ENCODE peak calls at places on chromosomes 11 and 22, in six cellular contexts. I, N, L, K, E and V are unnamed samples.

GRCh38 chr22:42814215-42814614 is 42.9 kb downstream of the ARFGAP3 start:
- DNase-seq in I (no peak), N (peak; percentile 16), L (no peak), K (no peak), E (no peak), V (no peak)

GRCh38 chr11:10540546-10540914 is 457 bp downstream of the RNF141 start:
- DNase-seq in I (peak; percentile 63), N (peak; percentile 50), L (peak; percentile 62), K (no peak), E (no peak), V (no peak)

GRCh38 chr11:121024989-121025388 is 1.1 kb downstream of the TBCEL start:
- DNase-seq in I (peak; percentile 7), N (peak; percentile 36), L (no peak), K (no peak), E (no peak), V (no peak)

GRCh38 chr22:20243545-20244249 is 24.4 kb downstream of the RTN4R start:
- DNase-seq in I (peak; percentile 73), N (peak; percentile 86), L (peak; percentile 35), K (no peak), E (peak; percentile 77), V (no peak)

GRCh38 chr22:46293591-46294260 is 2.9 kb upstream of the GTSE1 start:
- DNase-seq in I (no peak), N (peak; percentile 76), L (no peak), K (peak; percentile 80), E (peak; percentile 35), V (peak; percentile 68)

GRCh38 chr11:9144828-9145227 is 53.4 kb upstream of the SCUBE2 start:
- DNase-seq in I (no peak), N (peak; percentile 52), L (no peak), K (no peak), E (no peak), V (no peak)

GRCh38 chr11:75264971-75265370 is 24.4 kb downstream of the TPBGL start:
- DNase-seq in I (no peak), N (no peak), L (no peak), K (peak; percentile 58), E (no peak), V (peak; percentile 45)

GRCh38 chr11:79438631-79439429 is 2.0 kb downstream of the TENM4 start:
- DNase-seq in I (no peak), N (peak; percentile 39), L (no peak), K (peak; percentile 71), E (no peak), V (no peak)

GRCh38 chr22:44541671-44542319 is 43.8 kb upstream of the RTL6 start:
- DNase-seq in I (no peak), N (no peak), L (no peak), K (peak; percentile 50), E (no peak), V (no peak)

GRCh38 chr11:64251986-64252837 is 882 bp downstream of the PLCB3 start:
- DNase-seq in I (peak; percentile 80), N (no peak), L (peak; percentile 78), K (peak; percentile 86), E (no peak), V (no peak)
- TF ChIP-seq CTCF in I (peak; percentile 34), N (peak; percentile 39), L (no peak), K (peak; percentile 10), E (no peak), V (peak; percentile 27)

GRCh38 chr11:36055356-36055755 is 111.5 kb downstream of the LDLRAD3 start:
- DNase-seq in I (no peak), N (no peak), L (no peak), K (no peak), E (no peak), V (no peak)

GRCh38 chr11:36053901-36054300 is 110.0 kb downstream of the LDLRAD3 start:
- DNase-seq in I (no peak), N (no peak), L (no peak), K (no peak), E (no peak), V (no peak)

GRCh38 chr11:36054628-36055027 is 110.8 kb downstream of the LDLRAD3 start:
- DNase-seq in I (no peak), N (no peak), L (no peak), K (no peak), E (no peak), V (no peak)

GRCh38 chr11:36057372-36058045 is 113.6 kb downstream of the LDLRAD3 start:
- DNase-seq in I (no peak), N (peak; percentile 76), L (no peak), K (no peak), E (no peak), V (no peak)

DNA sequence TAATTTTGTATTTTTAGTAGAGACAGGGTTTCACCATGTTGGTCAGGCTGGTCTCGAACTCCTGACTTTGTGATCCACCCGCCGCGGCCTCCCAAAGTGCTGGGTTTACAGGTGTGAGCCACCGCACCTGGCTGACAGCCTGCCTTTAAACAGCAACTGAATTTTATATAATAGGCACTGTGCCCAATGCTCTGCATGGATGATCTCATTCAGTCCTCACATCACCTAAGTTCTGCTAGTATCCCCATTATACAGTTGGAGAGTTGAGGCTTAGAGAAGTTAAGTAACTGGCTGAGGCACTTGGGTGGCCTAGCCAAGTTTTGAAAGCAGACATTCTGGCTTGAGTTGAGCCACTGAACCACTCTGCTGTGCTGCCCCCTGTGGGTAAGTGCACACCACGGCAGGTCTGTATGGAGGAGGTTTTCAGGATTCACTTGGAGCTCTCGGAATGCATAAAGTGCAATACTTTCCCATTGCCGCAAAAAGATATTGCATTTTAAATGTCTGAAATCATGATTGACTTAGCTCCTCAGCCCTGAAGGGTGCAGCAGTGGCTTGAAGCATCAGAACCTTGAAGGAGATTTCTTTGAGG is 112.4 kb downstream of the LDLRAD3 start:
- DNase-seq in I (peak; percentile 65), N (peak; percentile 65), L (no peak), K (no peak), E (peak; percentile 18), V (no peak)
- TF ChIP-seq CTCF in I (peak; percentile 62), N (peak; percentile 82), L (no peak), K (no peak), E (peak; percentile 33), V (peak; percentile 45)

DNA sequence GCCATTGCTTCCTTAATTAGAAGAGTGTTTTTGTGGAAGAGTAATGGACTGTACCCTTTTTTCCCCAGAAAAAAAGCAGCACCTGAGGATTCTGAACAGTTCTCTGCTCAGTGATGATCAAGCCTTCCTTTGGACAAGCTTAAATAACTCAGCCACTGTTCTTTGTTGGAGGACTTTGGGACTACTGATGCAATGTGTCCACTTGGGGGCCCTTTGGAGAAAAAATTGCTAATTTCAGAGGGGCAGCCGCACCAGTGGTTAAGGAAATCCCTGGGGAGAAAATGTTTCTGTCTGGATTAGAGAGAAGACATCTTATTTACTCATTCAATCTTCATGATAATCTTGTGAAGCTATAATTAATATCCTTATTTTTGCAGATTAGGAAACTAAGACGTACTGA is 5.3 kb upstream of the KMT2A start:
- DNase-seq in I (peak; percentile 34), N (peak; percentile 19), L (no peak), K (no peak), E (no peak), V (no peak)
- TF ChIP-seq CTCF in I (no peak), N (peak; percentile 29), L (no peak), K (no peak), E (no peak), V (no peak)

GRCh38 chr22:49186293-49186692 is 641.4 kb downstream of the BRD1 start:
- DNase-seq in I (no peak), N (no peak), L (no peak), K (no peak), E (no peak), V (no peak)
- TF ChIP-seq CTCF in I (no peak), N (no peak), L (no peak), K (no peak), E (no peak), V (no peak)

DNA sequence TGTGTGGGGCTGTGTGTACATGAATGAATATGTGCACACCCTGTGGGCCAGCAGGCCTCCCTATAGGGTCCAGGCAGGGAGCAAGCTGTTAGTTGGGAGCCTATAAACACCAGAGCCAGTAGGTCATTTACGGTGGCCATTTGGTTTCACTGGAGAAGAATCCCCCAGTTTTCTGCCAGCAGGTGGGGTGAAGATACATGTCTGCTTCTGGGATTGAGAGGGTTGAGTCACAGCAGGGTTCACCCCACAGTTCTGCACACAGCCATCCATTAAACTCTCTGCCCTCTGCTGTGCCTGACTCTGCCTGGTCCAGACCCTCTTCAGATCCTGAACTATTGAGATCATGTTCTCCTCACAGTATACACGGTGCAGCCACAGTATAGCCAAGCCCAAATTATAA is 34.9 kb downstream of the BARX2 start:
- DNase-seq in I (no peak), N (no peak), L (no peak), K (no peak), E (no peak), V (no peak)
- TF ChIP-seq CTCF in I (no peak), N (no peak), L (no peak), K (no peak), E (no peak), V (no peak)

DNA sequence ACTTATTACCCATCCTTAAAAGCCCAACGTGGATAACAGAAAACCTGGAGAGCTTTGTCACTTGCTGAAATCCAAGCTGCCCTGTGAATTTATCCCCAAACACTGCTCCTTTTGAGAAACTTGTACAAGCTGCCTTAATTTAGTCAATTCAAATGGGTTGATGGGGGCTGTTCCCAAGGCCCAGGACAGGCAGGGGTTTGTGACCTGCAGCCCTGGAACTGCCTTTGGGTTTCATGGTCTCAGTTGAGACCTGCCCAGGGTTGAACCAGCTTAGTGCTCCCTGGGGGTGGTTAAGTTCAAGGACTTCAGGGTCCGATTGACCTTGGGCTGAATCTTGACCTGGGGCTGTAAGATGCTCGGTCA is 112.1 kb upstream of the OR4B1 start:
- DNase-seq in I (no peak), N (no peak), L (no peak), K (no peak), E (no peak), V (no peak)
- TF ChIP-seq CTCF in I (no peak), N (no peak), L (no peak), K (no peak), E (no peak), V (no peak)